ENCODE peak calls at places on chromosomes 11 and 22, in ten cellular contexts. Q is HT-29; P is AG09319; C is CD8-positive, alpha-beta T cell; F is nephron progenitor cell; I is globus pallidus; K is fibroblast of lung; O is EH; U is NCI-H1092; T is psoas muscle. B is an unnamed sample.

GRCh38 chr11:35145249-35145648 is 6.3 kb downstream of the CD44 start:
- DNase-seq in Q (no peak), P (no peak), C (no peak), F (no peak), I (no peak), K (peak; percentile 73), O (peak; percentile 49), U (no peak), T (peak; percentile 25), B (no peak)

GRCh38 chr11:130197386-130198035 is 37.9 kb downstream of the ST14 start:
- DNase-seq in Q (no peak), P (no peak), C (no peak), F (no peak), I (no peak), K (peak; percentile 43), O (no peak), U (no peak), T (no peak), B (no peak)

GRCh38 chr11:31069447-31070205 is 299.9 kb downstream of the DCDC1 start:
- DNase-seq in Q (no peak), P (no peak), C (no peak), F (no peak), I (no peak), K (peak; percentile 62), O (no peak), U (no peak), T (no peak), B (no peak)

GRCh38 chr11:84420261-84420660 is 1134.1 kb upstream of the CCDC90B start:
- DNase-seq in Q (no peak), P (no peak), C (no peak), F (no peak), I (no peak), K (peak; percentile 56), O (no peak), U (no peak), T (no peak), B (no peak)

GRCh38 chr11:3124821-3125220 is 40.3 kb downstream of the OSBPL5 start:
- DNase-seq in Q (no peak), P (no peak), C (no peak), F (no peak), I (no peak), K (no peak), O (no peak), U (no peak), T (peak; percentile 13), B (no peak)

GRCh38 chr11:64384981-64385952 is 26.3 kb downstream of the RPS6KA4 start:
- DNase-seq in Q (no peak), P (no peak), C (no peak), F (no peak), I (peak; percentile 40), K (no peak), O (peak; percentile 15), U (peak; percentile 27), T (no peak), B (peak; percentile 55)

GRCh38 chr22:19579113-19579811 is 55.1 kb upstream of the CLDN5 start:
- DNase-seq in Q (no peak), P (no peak), C (no peak), F (no peak), I (no peak), K (no peak), O (peak; percentile 13), U (no peak), T (no peak), B (no peak)

GRCh38 chr11:79122759-79123158 is 318.1 kb downstream of the TENM4 start:
- DNase-seq in Q (no peak), P (no peak), C (no peak), F (no peak), I (no peak), K (no peak), O (no peak), U (no peak), T (no peak), B (no peak)

GRCh38 chr22:41931701-41932269 is 5.2 kb upstream of the TNFRSF13C start:
- DNase-seq in Q (no peak), P (no peak), C (no peak), F (no peak), I (no peak), K (no peak), O (no peak), U (no peak), T (no peak), B (no peak)

B was measured in Ammon's horn.